ENCODE peak calls at places on chromosome 21, in six cellular contexts. A is CD8-positive, alpha-beta T cell; K is stomach; Y is right cardiac atrium; I is heart right ventricle; L is left ventricle myocardium inferior. N is an unnamed sample. For H3K9me3 and H3K4me1, the result is how much of the 10 kb centered on the place peaks cover.

GRCh38 chr21:46194374-46195334 is 10.4 kb upstream of the SPATC1L start:
- DNase-seq in A (peak), K (peak), Y (peak), I (no peak), L (peak), N (no peak)

GRCh38 chr21:45265721-45266517 is 21.8 kb downstream of the POFUT2 start:
- DNase-seq in A (peak), K (peak), Y (no peak), I (no peak), L (no peak), N (no peak)

GRCh38 chr21:43352568-43353281 is 74.2 kb downstream of the SIK1 start:
- DNase-seq in A (no peak), K (no peak), Y (no peak), I (no peak), L (no peak), N (no peak)

GRCh38 chr21:42032266-42032665 is 22.1 kb upstream of the ZBTB21 start:
- DNase-seq in A (no peak), K (no peak), Y (no peak), I (no peak), L (no peak), N (no peak)

GRCh38 chr21:46151989-46152938 is 3.1 kb downstream of the FTCD start:
- DNase-seq in A (no peak), K (peak), Y (peak), I (no peak), L (no peak), N (no peak)

GRCh38 chr21:42672699-42673458 is 19.5 kb downstream of the PDE9A start:
- DNase-seq in A (no peak), K (no peak), Y (no peak), I (no peak), L (no peak), N (no peak)

GRCh38 chr21:43893536-43894205 is 28.6 kb downstream of the AGPAT3 start:
- DNase-seq in A (no peak), K (peak), Y (no peak), I (no peak), L (no peak), N (no peak)

GRCh38 chr21:31926498-31926897 is 53.7 kb downstream of the HUNK start:
- DNase-seq in A (no peak), K (no peak), Y (no peak), I (no peak), L (no peak), N (no peak)

GRCh38 chr21:42513151-42513984 is at the start of gene SLC37A1:
- DNase-seq in A (peak), K (peak), Y (peak), I (no peak), L (no peak), N (no peak)

GRCh38 chr21:30674312-30674711 is 31.6 kb downstream of the KRTAP20-3 start:
- DNase-seq in A (no peak), K (no peak), Y (no peak), I (no peak), L (no peak), N (no peak)

GRCh38 chr21:46229923-46230260 is 1.3 kb upstream of the LSS start:
- DNase-seq in A (no peak), K (no peak), Y (no peak), I (no peak), L (no peak), N (no peak)

GRCh38 chr21:44407493-44407892 is 47.8 kb upstream of the LRRC3 start:
- DNase-seq in A (no peak), K (no peak), Y (no peak), I (no peak), L (no peak), N (no peak)

GRCh38 chr21:16509466-16509865 is 779.7 kb downstream of the USP25 start:
- DNase-seq in A (no peak), K (no peak), Y (no peak), I (no peak), L (no peak), N (no peak)

GRCh38 chr21:46064870-46065214 is 33.1 kb upstream of the COL6A2 start:
- DNase-seq in A (peak), K (no peak), Y (no peak), I (no peak), L (no peak), N (no peak)

GRCh38 chr21:46050651-46051378 is 47.1 kb upstream of the COL6A2 start:
- DNase-seq in A (peak), K (no peak), Y (peak), I (no peak), L (no peak), N (no peak)

GRCh38 chr21:29490016-29490415 is 191.3 kb downstream of the BACH1 start:
- DNase-seq in A (no peak), K (no peak), Y (no peak), I (no peak), L (no peak), N (no peak)

GRCh38 chr21:18249542-18250152 is 5.0 kb downstream of the CHODL start:
- DNase-seq in A (no peak), K (no peak), Y (no peak), I (no peak), L (no peak), N (peak)

GRCh38 chr21:37870229-37870628 is 46.0 kb downstream of the KCNJ6 start:
- DNase-seq in A (no peak), K (no peak), Y (no peak), I (no peak), L (no peak), N (no peak)

GRCh38 chr21:41781047-41781405 is 14.2 kb upstream of the RIPK4 start:
- DNase-seq in A (no peak), K (no peak), Y (no peak), I (no peak), L (no peak), N (no peak)

GRCh38 chr21:43196789-43197188 is 28.0 kb downstream of the CRYAA start:
- DNase-seq in A (peak), K (peak), Y (peak), I (no peak), L (no peak), N (peak)

DNA sequence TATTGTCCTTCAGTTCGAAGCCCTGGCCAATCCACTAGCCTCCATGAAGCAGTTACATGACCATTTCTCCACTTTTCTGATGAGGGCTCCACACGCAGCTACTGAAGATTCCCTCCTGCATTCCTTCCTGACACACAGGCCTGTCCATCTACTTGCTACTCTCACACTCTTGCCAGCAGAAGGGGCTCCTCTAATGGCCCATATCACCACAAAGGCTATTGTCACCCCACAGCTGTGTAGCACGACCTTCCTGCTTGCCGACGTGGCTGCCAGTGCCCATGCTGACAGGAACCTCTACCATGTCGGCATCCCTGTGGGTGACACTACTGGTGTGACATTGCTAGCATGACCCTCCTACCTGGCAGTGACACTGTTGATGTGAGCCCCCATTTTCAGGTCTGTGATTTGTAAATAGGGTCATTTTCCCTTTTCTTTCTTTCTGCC is 1528.6 kb upstream of the TPTE start:
- DNase-seq in A (no peak), K (no peak), Y (peak), I (no peak), L (no peak), N (no peak)
- H3K9me3 ChIP-seq in A (under half), K (under half), Y (under half), I (under half), L (under half), N (under half)

DNA sequence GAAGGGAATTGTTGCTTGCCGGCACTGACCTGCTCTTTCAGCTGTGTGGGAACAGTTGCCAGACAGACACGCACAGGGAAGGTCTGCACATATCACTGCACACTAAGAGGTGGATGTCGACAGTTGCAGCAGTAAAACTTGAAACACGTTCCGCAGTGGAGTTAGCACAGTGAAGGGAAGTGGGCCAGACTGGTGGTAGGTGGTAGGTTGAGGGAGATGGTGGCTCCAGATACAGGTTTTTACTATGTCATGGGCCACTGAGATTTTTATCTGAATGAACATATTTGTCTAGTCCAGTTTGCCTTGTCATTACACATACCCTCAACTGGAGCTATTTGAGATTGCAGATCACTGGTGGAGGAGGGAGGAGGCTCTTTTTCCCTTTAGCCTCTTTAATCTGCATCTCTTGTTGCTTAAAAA is 13.5 kb downstream of the MRPS6 start:
- DNase-seq in A (no peak), K (no peak), Y (no peak), I (no peak), L (no peak), N (no peak)
- H3K4me3 ChIP-seq in A (no peak), K (no peak), Y (no peak), I (no peak), L (no peak), N (no peak)

DNA sequence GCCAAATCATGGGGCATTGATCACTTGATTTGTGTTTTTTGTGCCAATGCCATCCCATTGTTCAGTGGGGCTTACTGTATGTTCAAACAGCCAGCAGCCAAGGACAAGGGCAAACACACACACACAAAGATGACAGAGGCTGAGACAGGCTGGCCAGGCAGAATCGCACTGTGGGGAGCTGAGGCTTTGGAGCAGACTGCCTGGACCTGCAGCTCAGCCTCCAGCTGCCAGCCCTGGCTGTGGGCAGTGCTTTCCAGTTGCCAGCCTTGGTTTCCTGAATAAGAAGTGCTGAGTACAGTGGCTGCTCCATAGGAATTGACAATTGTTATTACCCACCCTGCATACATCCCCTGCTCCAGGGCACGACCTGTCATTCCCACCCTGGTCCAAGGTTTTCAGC is 16.9 kb upstream of the PCP4 start:
- DNase-seq in A (no peak), K (no peak), Y (no peak), I (no peak), L (no peak), N (no peak)
- H3K4me1 ChIP-seq in A (under half), K (under half), Y (under half), I (under half), L (under half), N (under half)

DNA sequence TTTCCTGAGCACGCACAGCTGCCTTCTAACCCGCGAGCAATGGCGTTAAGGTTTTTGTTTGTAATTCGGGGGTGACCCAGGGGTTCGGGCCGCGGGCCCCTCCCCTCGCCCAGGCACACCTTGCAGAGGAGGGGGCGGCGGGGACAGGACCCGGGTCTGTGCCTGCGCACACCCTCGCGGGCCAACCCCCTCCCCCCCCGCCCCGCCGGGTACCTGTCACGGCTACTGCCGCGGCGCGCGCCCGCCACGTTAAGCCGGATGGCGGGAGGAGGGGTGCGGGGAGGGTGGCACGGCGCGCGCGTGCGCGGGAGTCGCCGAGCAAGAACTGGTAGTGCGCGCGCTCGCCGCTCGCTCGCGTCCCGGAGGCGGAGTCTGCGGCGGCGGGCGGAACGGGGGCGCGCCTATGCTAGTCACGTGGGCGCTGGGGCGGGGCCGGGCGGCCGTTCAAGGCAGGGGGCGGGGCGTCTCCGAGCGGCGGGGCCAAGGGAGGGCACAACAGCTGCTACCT is at the start of gene TPTE:
- DNase-seq in A (no peak), K (no peak), Y (peak), I (no peak), L (no peak), N (no peak)
- H3K9me3 ChIP-seq in A (under half), K (half or more), Y (under half), I (half or more), L (under half), N (under half)